ENCODE peak calls at places on chromosomes 6 and 20, in eight cellular contexts. I is RWPE2, F is caudate nucleus, E is neuronal stem cell, A is neural progenitor cell, B is IMR-90, O is fibroblast of lung, W is HCT116. J is an unnamed sample.

GRCh38 chr6:169971171-169971861 is 219.9 kb downstream of the ERMARD start:
- DNase-seq in I (peak), F (no peak), E (no peak), A (no peak), B (no peak), O (no peak), W (no peak), J (no peak)

GRCh38 chr20:20373046-20373706 is 5.3 kb downstream of the INSM1 start:
- DNase-seq in I (no peak), F (peak), E (no peak), A (no peak), B (peak), O (peak), W (no peak), J (no peak)

GRCh38 chr20:56631990-56632327 is 2.9 kb downstream of the TFAP2C start:
- DNase-seq in I (no peak), F (no peak), E (no peak), A (no peak), B (no peak), O (no peak), W (no peak), J (no peak)

GRCh38 chr20:56409521-56409920 is 2.5 kb upstream of the CASS4 start:
- DNase-seq in I (no peak), F (no peak), E (no peak), A (no peak), B (peak), O (peak), W (no peak), J (no peak)

GRCh38 chr6:8075185-8075584 is 11.0 kb upstream of the BLOC1S5 start:
- DNase-seq in I (no peak), F (no peak), E (no peak), A (no peak), B (no peak), O (no peak), W (no peak), J (no peak)

GRCh38 chr6:138401960-138402832 is 1.8 kb upstream of the HEBP2 start:
- DNase-seq in I (no peak), F (no peak), E (no peak), A (no peak), B (no peak), O (no peak), W (no peak), J (no peak)

GRCh38 chr6:111552241-111552744 is 53.4 kb downstream of the TRAF3IP2 start:
- DNase-seq in I (no peak), F (peak), E (peak), A (peak), B (peak), O (peak), W (no peak), J (peak)

GRCh38 chr20:14005996-14006395 is 10.7 kb downstream of the MACROD2 start:
- DNase-seq in I (no peak), F (no peak), E (no peak), A (no peak), B (no peak), O (no peak), W (no peak), J (no peak)

GRCh38 chr6:132843316-132844040 is 29.1 kb downstream of the RPS12 start:
- DNase-seq in I (no peak), F (no peak), E (no peak), A (no peak), B (no peak), O (no peak), W (no peak), J (no peak)

GRCh38 chr20:45341939-45342862 is 6.0 kb downstream of the SDC4 start:
- DNase-seq in I (peak), F (peak), E (no peak), A (peak), B (peak), O (no peak), W (no peak), J (peak)

GRCh38 chr20:23161244-23161875 is 75.2 kb upstream of the CD93 start:
- DNase-seq in I (no peak), F (no peak), E (no peak), A (no peak), B (peak), O (no peak), W (no peak), J (no peak)

GRCh38 chr6:167703781-167704180 is 122.9 kb upstream of the AFDN start:
- DNase-seq in I (no peak), F (no peak), E (no peak), A (no peak), B (no peak), O (no peak), W (no peak), J (no peak)

GRCh38 chr6:109339906-109340678 is 42.2 kb downstream of the CD164 start:
- DNase-seq in I (no peak), F (peak), E (no peak), A (no peak), B (peak), O (no peak), W (no peak), J (no peak)

GRCh38 chr6:98842489-98843180 is 8.3 kb downstream of the POU3F2 start:
- DNase-seq in I (no peak), F (no peak), E (peak), A (peak), B (no peak), O (no peak), W (no peak), J (no peak)

GRCh38 chr6:168597471-168597875 is 156.5 kb downstream of the SMOC2 start:
- DNase-seq in I (no peak), F (no peak), E (no peak), A (no peak), B (no peak), O (no peak), W (no peak), J (no peak)

GRCh38 chr6:158778005-158778527 is 41.1 kb downstream of the EZR start:
- DNase-seq in I (no peak), F (no peak), E (no peak), A (no peak), B (no peak), O (no peak), W (no peak), J (no peak)

DNA sequence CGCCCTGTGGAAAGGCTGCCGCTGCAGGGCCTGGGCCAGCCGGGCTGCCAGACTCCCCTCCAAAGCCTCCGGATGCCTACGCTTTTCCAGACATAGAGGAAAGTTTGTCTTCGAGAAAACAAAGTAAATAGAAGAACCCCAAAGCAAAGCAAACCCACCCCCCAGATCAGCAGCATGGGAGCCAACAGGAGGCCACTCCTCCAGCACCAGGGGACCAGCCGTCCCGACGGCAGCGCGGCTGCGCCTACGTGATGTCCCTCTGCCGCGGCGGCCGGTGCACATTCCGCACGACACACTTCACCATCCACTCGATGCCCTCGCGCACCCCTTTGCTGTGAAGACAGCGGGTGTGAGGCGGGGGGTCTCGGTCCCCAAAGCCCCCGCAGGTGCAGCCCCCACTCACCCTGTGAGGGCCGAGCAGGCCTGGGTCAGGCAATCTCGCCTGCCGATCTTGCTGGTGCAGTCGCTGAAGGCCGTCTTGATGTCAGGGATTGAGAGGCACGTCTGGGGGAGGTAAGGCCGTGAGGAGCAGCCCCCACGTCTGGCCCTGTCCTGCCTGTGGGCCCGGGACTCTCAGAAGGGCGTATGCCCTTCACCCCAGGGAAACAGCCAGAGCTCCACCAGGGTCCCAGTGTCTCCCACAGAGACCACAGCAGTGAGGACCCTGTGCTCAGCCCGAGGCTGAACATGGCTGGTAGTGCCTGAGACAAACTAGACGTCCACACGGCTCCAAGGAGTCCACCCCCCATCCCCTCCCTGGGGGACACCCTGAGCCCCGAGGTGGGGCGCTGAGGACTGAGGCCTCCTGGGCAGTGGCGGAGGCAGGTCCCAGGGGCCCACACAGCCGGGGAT is 4.0 kb downstream of the TNFRSF6B start:
- DNase-seq in I (peak), F (no peak), E (no peak), A (no peak), B (no peak), O (no peak), W (no peak), J (no peak)
- H3K27ac ChIP-seq in I (peak), F (no peak), E (no peak), A (no peak), B (no peak), O (peak), W (peak), J (no peak)

GRCh38 chr6:151240036-151240685 is 394 bp downstream of the AKAP12 start:
- DNase-seq in I (peak), F (peak), E (peak), A (peak), B (peak), O (peak), W (peak), J (peak)
- H3K27ac ChIP-seq in I (no peak), F (peak), E (peak), A (peak), B (peak), O (peak), W (peak), J (peak)

DNA sequence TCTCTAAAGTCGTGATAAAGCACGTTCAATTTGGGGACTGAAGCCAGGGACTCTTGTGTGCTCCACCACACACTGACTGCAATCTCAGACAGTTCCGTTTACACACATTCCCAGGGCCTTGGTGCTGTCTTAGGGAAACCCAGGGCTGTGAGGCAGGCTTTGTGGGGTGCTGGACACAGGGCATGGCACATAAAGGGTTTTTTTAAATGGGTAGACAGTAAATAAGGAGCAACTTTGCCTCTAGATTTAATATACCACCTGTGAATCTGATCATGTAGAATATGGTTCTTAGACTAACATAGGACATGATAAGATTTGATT is 2.3 kb downstream of the ENTPD6 start:
- DNase-seq in I (no peak), F (no peak), E (no peak), A (no peak), B (no peak), O (no peak), W (no peak), J (no peak)
- H3K27ac ChIP-seq in I (no peak), F (no peak), E (no peak), A (no peak), B (no peak), O (no peak), W (no peak), J (no peak)

GRCh38 chr20:54188132-54188835 is 14.5 kb upstream of the CYP24A1 start:
- DNase-seq in I (no peak), F (no peak), E (no peak), A (no peak), B (no peak), O (no peak), W (no peak), J (no peak)

GRCh38 chr20:54180931-54181330 is 7.1 kb upstream of the CYP24A1 start:
- DNase-seq in I (no peak), F (no peak), E (no peak), A (no peak), B (no peak), O (no peak), W (no peak), J (no peak)

GRCh38 chr20:54179946-54180345 is 6.2 kb upstream of the CYP24A1 start:
- DNase-seq in I (no peak), F (no peak), E (no peak), A (no peak), B (no peak), O (no peak), W (no peak), J (no peak)

GRCh38 chr20:54189630-54190029 is 15.8 kb upstream of the CYP24A1 start:
- DNase-seq in I (no peak), F (no peak), E (no peak), A (no peak), B (no peak), O (no peak), W (no peak), J (no peak)

DNA sequence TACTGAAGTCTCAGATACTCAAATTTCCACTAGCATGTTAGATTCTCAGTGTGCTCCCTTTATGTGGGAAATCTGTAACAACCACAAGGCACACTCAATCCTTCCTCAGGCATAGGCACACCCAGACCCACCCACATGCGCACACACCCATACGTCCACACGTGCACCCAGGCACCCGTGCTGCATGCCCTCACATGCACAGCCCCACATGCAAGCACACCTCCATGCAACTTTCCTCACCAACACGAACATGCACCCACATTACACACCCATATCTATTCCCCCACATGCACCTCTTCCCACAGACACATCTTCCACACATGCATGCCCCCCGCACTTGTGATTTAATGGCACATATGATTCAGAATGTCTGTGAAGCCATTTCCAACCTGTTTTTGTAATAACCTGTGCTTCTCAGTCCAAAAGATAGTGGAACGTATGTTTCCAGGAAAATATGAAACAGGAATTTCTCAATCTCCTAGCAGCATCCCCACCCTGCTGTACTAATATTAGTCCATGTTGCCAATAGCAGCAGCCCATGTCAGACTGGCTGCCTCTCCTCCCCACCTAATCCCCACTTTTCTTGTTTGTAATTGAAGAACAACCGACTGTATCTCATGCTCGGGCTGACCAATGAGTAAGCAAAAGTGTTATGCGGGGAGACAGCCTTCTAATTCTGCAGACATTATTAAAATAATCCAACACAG is 11.3 kb upstream of the CYP24A1 start:
- DNase-seq in I (no peak), F (no peak), E (no peak), A (no peak), B (no peak), O (no peak), W (no peak), J (no peak)
- H3K27ac ChIP-seq in I (no peak), F (no peak), E (no peak), A (no peak), B (no peak), O (no peak), W (no peak), J (no peak)

DNA sequence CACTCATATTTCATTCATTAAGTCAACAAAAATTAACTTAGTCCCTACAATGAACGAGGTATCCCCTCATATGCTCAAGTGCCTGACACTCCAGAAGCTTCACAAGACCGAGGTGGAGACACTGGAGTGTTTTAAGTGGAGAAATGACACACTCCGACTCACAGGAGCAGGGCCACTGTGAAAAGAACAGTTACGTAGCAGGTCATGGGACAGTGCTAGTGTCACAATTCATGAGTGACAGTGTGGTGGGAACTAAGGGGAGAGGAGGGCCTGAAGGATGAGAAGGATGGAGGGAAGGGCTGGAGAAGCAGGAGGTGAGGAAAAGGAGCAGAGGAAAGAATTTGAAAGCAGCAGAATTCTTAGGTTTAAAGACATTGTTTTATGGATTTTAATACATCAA is 1.3 kb upstream of the HLA-A start:
- DNase-seq in I (no peak), F (no peak), E (no peak), A (no peak), B (no peak), O (no peak), W (no peak), J (no peak)
- H3K27ac ChIP-seq in I (no peak), F (no peak), E (no peak), A (no peak), B (no peak), O (no peak), W (no peak), J (no peak)

DNA sequence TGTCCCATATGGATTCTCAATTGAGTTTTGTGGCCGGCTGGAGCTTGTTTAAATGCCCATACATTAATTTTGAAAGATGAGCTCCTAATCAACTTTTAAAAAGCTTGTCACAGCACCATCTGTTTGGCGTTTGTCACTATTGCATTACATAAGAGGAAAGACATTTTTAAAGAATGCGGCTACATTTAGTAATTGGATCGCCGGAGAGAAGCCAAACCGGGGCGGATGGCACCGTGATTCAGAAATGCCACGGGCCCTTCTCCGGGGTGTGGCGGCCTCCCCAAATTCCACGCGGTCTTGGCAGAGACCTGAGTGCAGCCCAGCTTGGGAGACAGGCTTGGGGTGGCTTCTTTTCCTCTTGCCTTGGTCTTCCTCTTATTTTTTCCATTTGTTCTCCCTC is 67.7 kb upstream of the ZNFX1 start:
- DNase-seq in I (peak), F (no peak), E (no peak), A (no peak), B (peak), O (peak), W (no peak), J (no peak)
- H3K27ac ChIP-seq in I (peak), F (peak), E (no peak), A (no peak), B (peak), O (peak), W (no peak), J (no peak)

GRCh38 chr6:133918208-133918930 is 29.5 kb downstream of the TCF21 start:
- DNase-seq in I (no peak), F (no peak), E (no peak), A (no peak), B (no peak), O (no peak), W (no peak), J (no peak)
- H3K27ac ChIP-seq in I (no peak), F (no peak), E (no peak), A (no peak), B (no peak), O (no peak), W (no peak), J (no peak)

GRCh38 chr20:34705383-34706021 is 1.4 kb downstream of the TP53INP2 start:
- DNase-seq in I (peak), F (no peak), E (no peak), A (no peak), B (peak), O (peak), W (no peak), J (peak)
- H3K27ac ChIP-seq in I (peak), F (peak), E (no peak), A (no peak), B (no peak), O (peak), W (peak), J (peak)

GRCh38 chr6:163579111-163579879 is 164.8 kb downstream of the QKI start:
- DNase-seq in I (no peak), F (peak), E (no peak), A (peak), B (no peak), O (no peak), W (no peak), J (peak)
- H3K27ac ChIP-seq in I (no peak), F (peak), E (no peak), A (no peak), B (no peak), O (no peak), W (no peak), J (peak)

J was measured in cardiac muscle cell.